ENCODE peak calls at places on chromosomes 5 and 9, in four cellular contexts. U is HepG2, L is GM12878, A is K562. Z is an unnamed sample.

GRCh38 chr9:16312116-16312515 is 558.4 kb downstream of the BNC2 start:
- DNase-seq in U (no peak), L (no peak), A (no peak), Z (no peak)

GRCh38 chr5:35956429-35956828 is 18.0 kb upstream of the CAPSL start:
- DNase-seq in A (no peak), U (no peak), L (no peak), Z (no peak)

GRCh38 chr9:79581794-79582193 is 10.0 kb downstream of the TLE4 start:
- DNase-seq in A (no peak), L (no peak), U (peak; percentile 41), Z (no peak)

GRCh38 chr5:14675865-14676300 is 11.4 kb downstream of the OTULIN start:
- DNase-seq in A (peak; percentile 35), L (peak; percentile 55), U (no peak), Z (no peak)

GRCh38 chr9:90861826-90862740 is 60.5 kb downstream of the SYK start:
- DNase-seq in A (no peak), L (no peak), U (no peak), Z (no peak)

GRCh38 chr5:39194466-39195136 is 24.8 kb downstream of the FYB1 start:
- DNase-seq in U (peak; percentile 40), L (no peak), A (peak; percentile 80), Z (no peak)

GRCh38 chr9:21830589-21830988 is 28.2 kb downstream of the MTAP start:
- DNase-seq in U (no peak), L (no peak), A (no peak), Z (no peak)

GRCh38 chr5:891117-891836 is 1.3 kb downstream of the BRD9 start:
- DNase-seq in L (no peak), A (peak; percentile 95), U (peak; percentile 77), Z (peak; percentile 58)

GRCh38 chr9:90037136-90037797 is 432.5 kb downstream of the GADD45G start:
- DNase-seq in L (no peak), A (no peak), U (no peak), Z (no peak)

GRCh38 chr9:34589656-34590375 is at the start of gene CNTFR:
- DNase-seq in L (no peak), U (no peak), A (peak; percentile 32), Z (no peak)

GRCh38 chr9:22056402-22056801 is 47.3 kb upstream of the CDKN2B start:
- DNase-seq in A (no peak), U (no peak), L (no peak), Z (no peak)

GRCh38 chr9:130461218-130461630 is 16.5 kb downstream of the ASS1 start:
- DNase-seq in A (peak; percentile 79), U (peak; percentile 28), L (no peak), Z (peak; percentile 96)

DNA sequence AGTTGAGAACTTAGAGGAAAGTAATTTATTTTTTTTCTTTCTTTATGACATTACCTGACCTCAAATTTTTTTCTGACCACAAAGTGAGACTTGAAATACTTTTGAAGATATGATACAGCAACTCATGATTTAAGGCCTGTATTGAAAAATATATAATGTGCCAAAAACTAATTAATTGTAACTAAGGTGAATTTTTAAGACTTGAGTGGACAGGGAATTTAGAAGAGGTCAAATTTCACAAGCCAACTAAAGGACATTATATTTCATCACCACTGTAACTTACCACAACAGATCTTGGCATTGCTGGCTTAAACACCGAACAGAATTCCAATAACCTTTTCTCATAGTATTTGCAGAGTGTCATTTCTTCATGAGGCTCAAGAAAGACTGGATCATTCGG is 1.8 kb downstream of the CCNH start:
- DNase-seq in L (no peak), A (no peak), U (no peak), Z (no peak)
- TF ChIP-seq SP1 in L (no peak), A (no peak), U (no peak), Z (no peak)

GRCh38 chr5:72063219-72063819 is 44.0 kb upstream of the MAP1B start:
- DNase-seq in U (peak; percentile 14), L (no peak), A (peak; percentile 51), Z (no peak)
- TF ChIP-seq ATF2 in U (no peak), L (no peak), A (no peak), Z (no peak)

GRCh38 chr9:2161661-2162060 is 146.5 kb downstream of the SMARCA2 start:
- DNase-seq in A (no peak), U (no peak), L (no peak), Z (no peak)

GRCh38 chr9:2159521-2160417 is 144.6 kb downstream of the SMARCA2 start:
- DNase-seq in L (no peak), U (no peak), A (no peak), Z (no peak)

GRCh38 chr9:2166219-2166618 is 151.1 kb downstream of the SMARCA2 start:
- DNase-seq in U (no peak), L (no peak), A (no peak), Z (no peak)

GRCh38 chr9:2163231-2163885 is 148.2 kb downstream of the SMARCA2 start:
- DNase-seq in U (no peak), L (no peak), A (no peak), Z (no peak)

GRCh38 chr9:2164268-2164667 is 149.1 kb downstream of the SMARCA2 start:
- DNase-seq in U (no peak), L (no peak), A (no peak), Z (no peak)
- H3K27ac ChIP-seq in U (no peak overlapping the region), L (no peak overlapping the region), A (no peak overlapping the region), Z (no peak overlapping the region)

DNA sequence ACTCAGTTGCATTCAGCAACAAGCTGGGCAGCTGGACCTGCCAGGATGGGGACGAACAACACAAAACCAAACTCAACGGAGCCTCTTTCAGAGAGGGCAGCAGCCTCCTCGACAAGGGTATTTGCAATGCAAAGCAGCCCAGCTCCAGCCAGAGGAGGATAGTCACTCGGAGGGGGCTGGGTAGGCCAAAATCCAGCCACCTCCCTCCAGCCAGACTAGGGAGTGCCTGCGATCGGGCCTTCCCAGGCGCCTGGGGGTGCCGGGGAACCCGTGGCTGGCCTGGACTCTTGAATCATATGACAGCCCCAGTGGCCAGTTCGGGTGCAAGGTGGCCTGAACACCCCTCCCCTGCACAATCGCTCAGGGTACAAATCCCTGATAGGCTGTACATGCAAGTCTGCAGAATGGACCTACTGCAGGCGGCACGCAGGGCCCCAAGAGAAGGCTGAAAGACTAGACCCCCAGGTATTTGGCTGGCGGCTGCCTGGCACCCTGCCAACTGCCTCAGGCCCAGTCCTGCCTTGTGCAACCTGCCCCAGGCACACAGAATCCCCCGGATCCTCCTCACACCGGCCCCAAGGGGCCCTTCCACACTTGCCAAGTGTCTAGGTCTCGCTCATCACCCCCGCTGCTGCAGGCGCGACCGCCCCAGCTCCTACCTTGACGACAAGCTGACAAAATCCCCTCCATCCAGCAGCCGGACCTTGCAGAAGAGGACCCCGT is 1.3 kb downstream of the EEIG1 start:
- DNase-seq in U (peak; percentile 41), L (no peak), A (peak; percentile 47), Z (peak; percentile 77)
- TF ChIP-seq SP1 in U (no peak), L (no peak), A (no peak), Z (no peak)

GRCh38 chr5:141951341-141951781 is 6.6 kb downstream of the PCDH12 start:
- DNase-seq in L (no peak), U (no peak), A (peak; percentile 55), Z (peak; percentile 82)
- TF ChIP-seq ATF2 in L (no peak), U (no peak), A (no peak), Z (no peak)